ENCODE peak calls at places on chromosome 17, in seven cellular contexts. Q is activated naive CD4-positive, alpha-beta T cell treated with anti-CD3 and anti-CD28 coated beads for 36 hours; Y is endothelial cell of umbilical vein; G is stimulated activated CD8-positive, alpha-beta memory T cell treated with anti-CD3 and anti-CD28 coated beads, Interleukin-4, amount 100 ng/mL, for 4 hours; B is non-pigmented ciliary epithelial cell; N is activated B cell treated with CpG ODN at 0.5 μM for 24 hours; T is Daoy. P is an unnamed sample.

GRCh38 chr17:74116087-74116717 is 87.3 kb upstream of the RPL38 start:
- DNase-seq in Q (no peak), Y (no peak), G (no peak), B (no peak), N (no peak), T (peak), P (no peak)

GRCh38 chr17:62578757-62579487 is 48.5 kb upstream of the MRC2 start:
- DNase-seq in Q (no peak), Y (no peak), G (no peak), B (no peak), N (no peak), T (no peak), P (no peak)

GRCh38 chr17:82973456-82974135 is 105.8 kb upstream of the METRNL start:
- DNase-seq in Q (no peak), Y (no peak), G (no peak), B (no peak), N (no peak), T (no peak), P (no peak)

GRCh38 chr17:75153854-75154194 is 488 bp downstream of the JPT1 start:
- DNase-seq in Q (peak), Y (peak), G (no peak), B (no peak), N (no peak), T (peak), P (no peak)

GRCh38 chr17:74713199-74713755 is 554 bp upstream of the CD300LF start:
- DNase-seq in Q (no peak), Y (no peak), G (no peak), B (no peak), N (no peak), T (no peak), P (no peak)

GRCh38 chr17:5793899-5794298 is 209.6 kb upstream of the NLRP1 start:
- DNase-seq in Q (peak), Y (peak), G (no peak), B (no peak), N (no peak), T (peak), P (peak)

GRCh38 chr17:79305376-79305775 is 230.8 kb downstream of the ENGASE start:
- DNase-seq in Q (no peak), Y (no peak), G (no peak), B (no peak), N (no peak), T (no peak), P (no peak)

GRCh38 chr17:28180449-28180848 is 138.0 kb downstream of the NLK start:
- DNase-seq in Q (no peak), Y (no peak), G (no peak), B (no peak), N (no peak), T (no peak), P (no peak)

GRCh38 chr17:45277992-45278391 is 16.1 kb upstream of the SPATA32 start:
- DNase-seq in Q (no peak), Y (peak), G (no peak), B (no peak), N (no peak), T (no peak), P (no peak)

GRCh38 chr17:7173687-7174602 is 5.2 kb downstream of the ASGR1 start:
- DNase-seq in Q (peak), Y (peak), G (no peak), B (no peak), N (peak), T (no peak), P (peak)

GRCh38 chr17:27550291-27550930 is 80.6 kb upstream of the LGALS9 start:
- DNase-seq in Q (no peak), Y (no peak), G (no peak), B (no peak), N (no peak), T (no peak), P (no peak)

GRCh38 chr17:60586288-60586974 is 13.6 kb upstream of the PPM1D start:
- DNase-seq in Q (peak), Y (no peak), G (no peak), B (no peak), N (no peak), T (no peak), P (peak)

GRCh38 chr17:16407911-16408588 is 7.3 kb upstream of the TRPV2 start:
- DNase-seq in Q (no peak), Y (peak), G (no peak), B (no peak), N (peak), T (peak), P (peak)

GRCh38 chr17:49434821-49435581 is 20.3 kb upstream of the PHB1 start:
- DNase-seq in Q (peak), Y (peak), G (no peak), B (no peak), N (no peak), T (peak), P (peak)

GRCh38 chr17:10357768-10358167 is 15.0 kb downstream of the MYH13 start:
- DNase-seq in Q (peak), Y (no peak), G (no peak), B (no peak), N (no peak), T (peak), P (peak)

GRCh38 chr17:68588362-68588761 is 12.8 kb downstream of the FAM20A start:
- DNase-seq in Q (no peak), Y (no peak), G (no peak), B (no peak), N (no peak), T (no peak), P (no peak)

GRCh38 chr17:8121531-8122390 is 2.1 kb downstream of the HES7 start:
- DNase-seq in Q (peak), Y (peak), G (no peak), B (no peak), N (peak), T (peak), P (peak)

GRCh38 chr17:35423761-35424160 is 8.5 kb downstream of the SLFN12 start:
- DNase-seq in Q (no peak), Y (no peak), G (no peak), B (no peak), N (no peak), T (peak), P (no peak)

GRCh38 chr17:66655861-66656260 is 179.1 kb upstream of the CACNG5 start:
- DNase-seq in Q (peak), Y (no peak), G (peak), B (peak), N (no peak), T (peak), P (no peak)

GRCh38 chr17:17648762-17649161 is 32.5 kb upstream of the RAI1 start:
- DNase-seq in Q (no peak), Y (no peak), G (no peak), B (no peak), N (no peak), T (no peak), P (no peak)

GRCh38 chr17:73760186-73760758 is 116.0 kb upstream of the SDK2 start:
- DNase-seq in Q (no peak), Y (no peak), G (no peak), B (no peak), N (no peak), T (no peak), P (peak)

GRCh38 chr17:77786740-77787505 is 171.6 kb upstream of the TNRC6C start:
- DNase-seq in Q (no peak), Y (no peak), G (no peak), B (no peak), N (no peak), T (no peak), P (peak)

GRCh38 chr17:80997471-80998387 is 6.1 kb downstream of the CHMP6 start:
- DNase-seq in Q (no peak), Y (no peak), G (no peak), B (no peak), N (no peak), T (peak), P (no peak)

GRCh38 chr17:80652751-80653330 is 108.2 kb downstream of the RPTOR start:
- DNase-seq in Q (no peak), Y (no peak), G (no peak), B (no peak), N (no peak), T (no peak), P (no peak)

GRCh38 chr17:2647961-2648360 is 54.5 kb downstream of the PAFAH1B1 start:
- DNase-seq in Q (no peak), Y (no peak), G (no peak), B (no peak), N (no peak), T (no peak), P (no peak)

GRCh38 chr17:7967751-7968150 is 34.7 kb upstream of the GUCY2D start:
- DNase-seq in Q (no peak), Y (no peak), G (no peak), B (no peak), N (no peak), T (no peak), P (no peak)

GRCh38 chr17:43018008-43018853 is 4.0 kb downstream of the VAT1 start:
- DNase-seq in Q (no peak), Y (no peak), G (no peak), B (no peak), N (no peak), T (no peak), P (peak)

GRCh38 chr17:68387485-68387884 is 69.8 kb downstream of the WIPI1 start:
- DNase-seq in Q (no peak), Y (no peak), G (no peak), B (no peak), N (no peak), T (no peak), P (no peak)

GRCh38 chr17:76709077-76709950 is 1.5 kb downstream of the MXRA7 start:
- DNase-seq in Q (no peak), Y (no peak), G (no peak), B (peak), N (no peak), T (peak), P (peak)

GRCh38 chr17:78124081-78124835 is 4.3 kb downstream of the TMC6 start:
- DNase-seq in Q (peak), Y (no peak), G (no peak), B (no peak), N (peak), T (no peak), P (no peak)

GRCh38 chr17:17917394-17917793 is 54.8 kb downstream of the TOM1L2 start:
- DNase-seq in Q (no peak), Y (no peak), G (no peak), B (no peak), N (no peak), T (no peak), P (no peak)

GRCh38 chr17:34135841-34136240 is 119.2 kb upstream of the CCL2 start:
- DNase-seq in Q (no peak), Y (no peak), G (no peak), B (no peak), N (no peak), T (no peak), P (peak)

GRCh38 chr17:75457047-75457654 is 716 bp downstream of the TMEM94 start:
- DNase-seq in Q (peak), Y (peak), G (no peak), B (no peak), N (peak), T (peak), P (peak)

P was measured in GM23338.